ENCODE peak calls at places on chromosomes 16 and 17, in nine cellular contexts. V, X, U, W, S, G, J, N and O are unnamed samples.

GRCh38 chr16:10834130-10834529 is 15.5 kb upstream of the TVP23A start:
- DNase-seq in W (no peak), N (no peak), S (no peak), J (no peak), X (no peak), V (no peak), U (no peak), G (no peak), O (no peak)

GRCh38 chr16:82963653-82964052 is 336.9 kb downstream of the CDH13 start:
- DNase-seq in G (no peak), J (no peak), W (no peak), V (no peak), S (no peak), U (no peak), N (no peak), X (no peak), O (no peak)

GRCh38 chr17:21218101-21218500 is 4.1 kb upstream of the TMEM11 start:
- DNase-seq in J (no peak), N (no peak), W (no peak), X (no peak), U (no peak), G (peak; percentile 31), S (no peak), V (no peak), O (no peak)

GRCh38 chr17:60893475-60893874 is 215.8 kb downstream of the BCAS3 start:
- DNase-seq in U (no peak), G (no peak), N (no peak), V (no peak), W (no peak), J (no peak), X (no peak), S (no peak), O (no peak)

GRCh38 chr17:7355053-7355452 is at the start of gene TMEM95:
- DNase-seq in X (no peak), W (peak; percentile 53), J (no peak), U (peak; percentile 35), S (no peak), V (no peak), N (no peak), G (no peak), O (no peak)

GRCh38 chr16:31531096-31531495 is 3.4 kb downstream of the AHSP start:
- DNase-seq in U (no peak), S (no peak), X (no peak), V (no peak), W (no peak), J (no peak), G (no peak), N (no peak), O (no peak)

GRCh38 chr16:69741951-69742904 is 12.5 kb downstream of the NOB1 start:
- DNase-seq in W (no peak), X (no peak), V (no peak), J (no peak), U (peak; percentile 74), N (peak; percentile 59), G (no peak), S (no peak), O (no peak)

GRCh38 chr16:83336630-83337029 is 471.1 kb upstream of the HSBP1 start:
- DNase-seq in G (peak; percentile 29), X (no peak), S (no peak), J (no peak), W (peak; percentile 86), U (no peak), N (no peak), V (no peak), O (no peak)

GRCh38 chr16:87924041-87924851 is 12.1 kb downstream of the CA5A start:
- DNase-seq in V (no peak), U (peak; percentile 93), S (no peak), J (no peak), W (no peak), N (no peak), G (no peak), X (no peak), O (no peak)

GRCh38 chr17:38320482-38320881 is 23.3 kb downstream of the GPR179 start:
- DNase-seq in N (no peak), W (no peak), J (no peak), X (no peak), G (no peak), U (peak; percentile 21), S (no peak), V (no peak), O (no peak)

GRCh38 chr17:81722184-81723120 is 10.4 kb downstream of the SLC25A10 start:
- DNase-seq in N (no peak), W (peak; percentile 18), V (no peak), G (peak; percentile 66), S (no peak), J (no peak), U (peak; percentile 80), X (no peak), O (no peak)

GRCh38 chr17:72118588-72119279 is 2.1 kb upstream of the SOX9 start:
- DNase-seq in G (peak; percentile 52), U (peak; percentile 85), S (peak; percentile 70), W (peak; percentile 80), V (no peak), N (peak; percentile 84), J (no peak), X (no peak), O (no peak)

GRCh38 chr17:75645501-75645888 is 12.3 kb downstream of the SMIM5 start:
- DNase-seq in G (no peak), S (no peak), W (no peak), X (no peak), V (no peak), U (peak; percentile 98), N (peak; percentile 92), J (no peak), O (no peak)

GRCh38 chr16:27315333-27316037 is 1.7 kb downstream of the IL4R start:
- DNase-seq in N (peak; percentile 55), V (peak; percentile 33), S (peak; percentile 19), X (peak; percentile 53), G (peak; percentile 59), W (peak; percentile 43), U (peak; percentile 50), J (no peak), O (no peak)

GRCh38 chr17:18089613-18090012 is 1.9 kb downstream of the DRG2 start:
- DNase-seq in J (no peak), S (no peak), V (no peak), W (no peak), U (no peak), N (no peak), X (no peak), G (no peak), O (no peak)

GRCh38 chr17:14095202-14095601 is 25.9 kb downstream of the COX10 start:
- DNase-seq in S (no peak), G (no peak), U (no peak), W (no peak), J (no peak), X (no peak), V (no peak), N (no peak), O (no peak)

GRCh38 chr16:87458424-87458915 is 34.4 kb downstream of the ZCCHC14 start:
- DNase-seq in X (no peak), S (no peak), N (no peak), J (no peak), U (no peak), G (no peak), W (no peak), V (no peak), O (no peak)

GRCh38 chr17:36463916-36464764 is 22.3 kb upstream of the ZNHIT3 start:
- DNase-seq in V (peak; percentile 9), N (peak; percentile 76), S (peak; percentile 94), U (peak; percentile 89), X (peak; percentile 29), J (peak; percentile 22), G (peak; percentile 92), W (peak; percentile 72), O (no peak)

GRCh38 chr17:17567631-17568030 is 23.9 kb downstream of the PEMT start:
- DNase-seq in J (no peak), N (no peak), G (no peak), X (no peak), S (no peak), W (peak; percentile 49), V (no peak), U (no peak), O (no peak)

GRCh38 chr16:84582958-84583516 is 34.8 kb downstream of the COTL1 start:
- DNase-seq in U (peak; percentile 72), N (peak; percentile 48), X (no peak), W (peak; percentile 90), V (no peak), S (no peak), J (no peak), G (no peak), O (no peak)

GRCh38 chr16:63447121-63447520 is 1410.9 kb upstream of the CDH8 start:
- DNase-seq in S (no peak), G (no peak), U (no peak), V (no peak), X (no peak), W (no peak), J (no peak), N (no peak), O (no peak)

GRCh38 chr17:48328457-48328856 is 101.6 kb downstream of the SKAP1 start:
- DNase-seq in W (no peak), N (peak; percentile 23), J (no peak), S (no peak), U (no peak), V (no peak), X (no peak), G (no peak), O (no peak)

GRCh38 chr17:13561606-13562270 is 40.0 kb downstream of the HS3ST3A1 start:
- DNase-seq in N (peak; percentile 15), V (no peak), J (no peak), U (peak; percentile 30), S (no peak), X (no peak), W (no peak), G (no peak), O (no peak)

GRCh38 chr17:59221159-59221847 is 992 bp downstream of the GDPD1 start:
- DNase-seq in U (peak; percentile 9), W (no peak), J (no peak), S (no peak), X (no peak), G (peak; percentile 26), V (no peak), N (no peak), O (no peak)

GRCh38 chr16:75099738-75100615 is 16.6 kb downstream of the LDHD start:
- DNase-seq in X (no peak), V (no peak), G (no peak), N (no peak), J (no peak), S (no peak), U (no peak), W (no peak), O (no peak)

GRCh38 chr17:9971991-9972390 is 66.9 kb upstream of the RCVRN start:
- DNase-seq in J (no peak), S (no peak), U (no peak), N (peak; percentile 24), X (no peak), W (peak; percentile 71), V (no peak), G (no peak), O (no peak)

GRCh38 chr17:40532520-40533253 is 31.3 kb upstream of the TNS4 start:
- DNase-seq in X (no peak), N (peak; percentile 63), S (peak; percentile 0), V (no peak), J (no peak), U (peak; percentile 28), G (no peak), W (no peak), O (no peak)

GRCh38 chr16:57783883-57784282 is 18.4 kb downstream of the KIFC3 start:
- DNase-seq in W (no peak), X (no peak), U (no peak), S (no peak), N (no peak), J (no peak), G (no peak), V (no peak), O (no peak)

GRCh38 chr16:59993101-59993500 is 1259.0 kb upstream of the GOT2 start:
- DNase-seq in W (no peak), N (peak; percentile 51), X (no peak), U (no peak), V (no peak), S (no peak), G (no peak), J (no peak), O (no peak)

GRCh38 chr16:64449511-64449910 is 672.4 kb downstream of the CDH11 start:
- DNase-seq in N (no peak), U (no peak), V (no peak), S (no peak), X (no peak), G (no peak), W (no peak), J (no peak), O (no peak)

GRCh38 chr17:70829876-70830275 is 660.5 kb downstream of the KCNJ2 start:
- DNase-seq in V (no peak), J (no peak), G (no peak), X (no peak), U (no peak), N (no peak), S (no peak), W (peak; percentile 17), O (no peak)